ENCODE peak calls at places on chromosomes 11 and 22, in nine cellular contexts. Y, K, Q, P, U, O, E, C and F are unnamed samples.

GRCh38 chr11:44096360-44097188 is 1.1 kb downstream of the EXT2 start:
- DNase-seq in P (no peak), K (no peak), C (no peak), O (no peak), E (peak), Q (peak), Y (peak), U (peak), F (no peak)

GRCh38 chr11:15988693-15989231 is 367.6 kb downstream of the SOX6 start:
- DNase-seq in C (no peak), K (no peak), E (no peak), U (no peak), P (no peak), Y (no peak), Q (peak), O (peak), F (no peak)

GRCh38 chr22:38873469-38874411 is 1.7 kb upstream of the CBX6 start:
- DNase-seq in U (no peak), Y (no peak), K (no peak), O (peak), E (no peak), C (no peak), P (no peak), Q (no peak), F (no peak)

GRCh38 chr11:28838741-28839140 is 730.6 kb downstream of the METTL15 start:
- DNase-seq in P (no peak), O (no peak), K (no peak), U (peak), Y (peak), C (no peak), E (peak), Q (peak), F (no peak)

GRCh38 chr11:9992306-9992705 is 301.7 kb downstream of the SBF2 start:
- DNase-seq in Q (no peak), U (peak), E (no peak), Y (no peak), K (no peak), P (no peak), C (no peak), O (no peak), F (no peak)

GRCh38 chr11:10374386-10374785 is 69.5 kb downstream of the ADM start:
- DNase-seq in Q (no peak), P (no peak), K (no peak), O (no peak), C (no peak), U (no peak), E (no peak), Y (peak), F (no peak)

GRCh38 chr11:78647266-78647915 is 72.7 kb upstream of the NARS2 start:
- DNase-seq in C (no peak), P (peak), E (no peak), U (no peak), Y (no peak), Q (no peak), O (peak), K (no peak), F (no peak)

GRCh38 chr11:60809691-60810090 is 24.6 kb downstream of the MS4A10 start:
- DNase-seq in O (no peak), E (no peak), C (no peak), Q (no peak), P (no peak), U (no peak), Y (no peak), K (no peak), F (no peak)

GRCh38 chr22:40243891-40244290 is 66.2 kb downstream of the TNRC6B start:
- DNase-seq in K (no peak), O (no peak), E (no peak), Y (no peak), C (no peak), U (no peak), P (no peak), Q (no peak), F (no peak)

GRCh38 chr11:13857828-13858227 is 104.7 kb upstream of the SPON1 start:
- DNase-seq in P (no peak), O (no peak), Q (no peak), C (no peak), Y (no peak), K (no peak), E (no peak), U (no peak), F (no peak)

GRCh38 chr11:75475767-75476650 is 43.0 kb upstream of the KLHL35 start:
- DNase-seq in K (peak), C (no peak), Y (peak), P (no peak), E (no peak), Q (peak), U (no peak), O (no peak), F (no peak)

GRCh38 chr22:41369837-41370236 is 11.9 kb upstream of the TEF start:
- DNase-seq in E (no peak), C (no peak), O (no peak), K (no peak), Y (no peak), P (no peak), U (no peak), Q (no peak), F (no peak)

DNA sequence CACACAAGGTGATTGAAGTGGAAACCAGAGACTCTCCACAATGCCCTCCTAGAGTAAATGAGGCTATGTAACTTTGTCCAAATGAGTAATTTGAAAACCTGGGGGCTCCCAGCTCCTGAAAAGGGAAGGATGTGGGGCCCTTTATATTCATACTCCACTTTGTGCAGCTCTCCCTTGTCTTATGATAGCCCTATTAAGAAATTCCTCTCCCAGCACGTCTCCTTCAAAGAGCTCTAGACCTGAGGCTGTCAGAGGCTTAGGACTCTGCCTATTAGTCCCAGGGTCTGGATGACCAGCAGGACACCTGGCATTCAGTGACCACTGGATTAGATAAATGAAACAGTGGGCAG is 2.1 kb downstream of the SLC43A1 start:
- DNase-seq in Y (no peak), K (no peak), E (no peak), Q (no peak), P (no peak), O (no peak), U (no peak), C (no peak), F (no peak)
- H3K4me3 ChIP-seq in Y (no peak), K (peak), E (no peak), Q (no peak), P (peak), O (no peak), U (no peak), C (peak), F (no peak)

DNA sequence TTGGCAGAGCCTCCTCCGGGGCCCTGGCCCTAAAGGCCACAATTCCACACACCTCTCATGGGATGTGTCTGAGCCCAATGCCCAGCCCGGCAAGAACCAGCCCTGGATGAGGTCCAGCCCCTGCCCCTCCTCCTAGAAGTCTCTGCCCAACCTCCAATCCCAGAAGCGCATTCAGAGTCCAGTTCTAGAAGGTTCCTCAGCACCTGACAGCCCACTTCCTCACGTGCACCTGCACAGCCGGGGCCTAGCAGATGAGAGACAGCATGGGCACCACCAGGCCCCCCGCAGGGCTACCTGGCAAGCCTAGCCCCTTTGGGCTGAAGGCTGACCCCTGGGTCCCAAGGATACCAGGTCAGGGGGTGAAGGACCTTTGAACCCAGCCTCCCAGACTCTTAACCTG is 11.5 kb upstream of the CDKN1C start:
- DNase-seq in Q (no peak), U (no peak), P (no peak), E (no peak), K (no peak), C (no peak), O (no peak), Y (no peak), F (no peak)
- H3K4me3 ChIP-seq in Q (no peak), U (no peak), P (no peak), E (no peak), K (no peak), C (no peak), O (no peak), Y (no peak), F (no peak)

DNA sequence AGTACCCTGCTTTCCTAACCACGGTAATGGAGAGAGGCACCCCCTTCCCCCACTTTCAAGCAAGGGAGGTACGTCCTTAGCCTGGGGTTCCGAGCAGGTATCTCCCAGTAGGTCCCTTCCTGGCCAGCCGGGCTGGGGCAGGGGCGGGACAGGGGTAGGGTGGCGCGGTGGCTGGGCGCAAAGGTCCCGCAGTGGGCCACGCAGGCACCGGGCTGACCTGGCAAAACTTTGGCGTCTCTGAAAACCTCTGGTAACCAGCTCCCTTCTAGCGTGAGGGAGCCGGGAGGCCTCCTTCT is 323 bp upstream of the P2RY2 start:
- DNase-seq in C (no peak), O (no peak), E (no peak), P (no peak), U (no peak), Y (no peak), Q (no peak), K (no peak), F (no peak)
- H3K4me3 ChIP-seq in C (peak), O (peak), E (no peak), P (peak), U (peak), Y (no peak), Q (peak), K (peak), F (peak)

DNA sequence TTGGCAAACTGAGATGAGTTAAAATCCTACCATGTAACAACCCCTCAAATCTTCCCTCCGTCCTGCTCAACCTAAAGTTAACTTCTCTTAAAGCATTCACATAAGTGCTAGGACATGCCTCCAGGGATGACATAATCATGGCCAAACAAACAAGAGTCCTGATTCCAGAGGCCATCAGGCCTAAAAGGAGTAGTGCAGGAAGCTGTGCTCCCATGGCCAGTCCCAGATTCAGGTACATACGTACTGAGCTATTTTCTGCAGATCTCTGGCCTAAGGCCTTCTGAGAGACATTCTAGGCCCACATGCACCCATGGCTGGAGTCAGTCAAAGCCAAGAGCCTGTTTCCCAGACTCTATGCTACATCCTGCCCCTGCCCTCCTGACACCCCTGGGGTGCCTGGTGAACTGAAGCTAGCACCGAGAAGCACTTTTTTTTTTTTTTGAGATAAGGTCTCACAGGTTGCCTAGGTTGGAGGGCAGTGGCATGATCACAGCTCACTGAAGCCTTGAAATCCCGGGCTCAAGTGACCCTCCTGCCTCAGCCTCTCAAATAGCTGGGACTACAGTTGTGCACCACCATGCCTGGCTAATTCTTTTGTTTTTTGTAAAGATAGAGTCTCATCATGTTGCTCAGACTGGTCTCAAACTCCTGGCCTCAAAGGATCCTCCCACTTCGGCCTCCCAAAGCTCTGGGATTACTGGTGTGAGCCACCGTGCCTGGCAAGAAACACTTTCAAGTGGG is 586 bp downstream of the CD3D start:
- DNase-seq in E (no peak), Q (no peak), C (no peak), U (no peak), Y (no peak), P (no peak), K (no peak), O (no peak), F (no peak)
- H3K4me3 ChIP-seq in E (no peak), Q (no peak), C (no peak), U (no peak), Y (no peak), P (no peak), K (no peak), O (no peak), F (peak)

GRCh38 chr22:19438286-19438685 is 5.9 kb downstream of the MRPL40 start:
- DNase-seq in K (no peak), P (no peak), Q (no peak), Y (no peak), U (no peak), E (no peak), C (no peak), O (no peak), F (no peak)
- H3K4me3 ChIP-seq in K (no peak), P (no peak), Q (no peak), Y (no peak), U (no peak), E (no peak), C (no peak), O (no peak), F (no peak)

DNA sequence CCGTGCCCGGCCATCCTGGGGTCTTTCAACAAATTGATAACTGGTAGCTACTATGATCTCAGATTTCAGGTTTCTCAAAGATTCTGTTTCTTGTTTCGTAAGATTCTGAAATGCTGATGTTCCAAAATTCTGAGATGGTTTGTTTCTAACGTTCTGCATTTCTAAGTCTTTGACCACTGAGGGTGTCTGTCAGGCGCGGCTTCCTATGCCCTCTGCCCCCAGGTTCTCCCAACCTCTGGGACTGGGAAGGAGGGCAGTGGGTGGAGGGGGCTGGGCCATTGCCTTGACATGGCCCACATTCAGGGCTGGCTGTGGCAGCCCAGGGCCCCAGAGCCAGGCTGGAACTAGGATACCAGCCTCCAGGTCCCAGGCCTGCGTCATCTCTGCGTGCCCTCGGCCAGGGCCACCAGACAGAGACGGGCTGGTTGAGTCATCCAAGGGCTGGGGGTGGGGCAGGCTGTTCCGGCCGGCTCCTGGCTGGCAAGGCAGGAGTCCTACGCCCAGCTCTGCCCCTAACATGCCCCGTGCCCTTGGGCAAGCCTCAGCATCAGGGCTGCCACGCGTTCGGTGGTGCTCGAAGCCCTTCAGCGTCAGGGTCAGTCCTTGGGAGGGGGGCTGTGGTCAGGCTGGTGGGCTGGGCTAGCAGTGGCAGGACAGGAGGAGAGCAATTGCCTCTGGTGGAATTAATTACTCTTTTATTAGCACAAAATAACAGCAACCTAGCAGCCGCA is 5.2 kb downstream of the TMEM134 start:
- DNase-seq in P (peak), Y (no peak), O (peak), U (no peak), C (no peak), Q (no peak), E (no peak), K (no peak), F (no peak)
- H3K4me3 ChIP-seq in P (peak), Y (peak), O (no peak), U (peak), C (no peak), Q (peak), E (peak), K (peak), F (peak)

GRCh38 chr11:102559839-102560238 is 29.3 kb upstream of the MMP7 start:
- DNase-seq in Q (no peak), E (no peak), C (no peak), P (no peak), U (no peak), O (no peak), Y (no peak), K (no peak), F (no peak)
- H3K4me3 ChIP-seq in Q (no peak), E (no peak), C (no peak), P (peak), U (no peak), O (no peak), Y (no peak), K (no peak), F (no peak)